ENCODE peak calls at places on chromosomes 2 and 18, in four cellular contexts. One of them, this sample, is unnamed.

GRCh38 chr2:207511851-207512250 is 17.9 kb upstream of the CREB1 start:
- DNase-seq in K562: no peak
- DNase-seq in GM12878: no peak
- DNase-seq in WTC11: no peak
- DNase-seq in this sample: no peak

GRCh38 chr2:50840346-50841124 is 191.4 kb downstream of the NRXN1 start:
- DNase-seq in GM12878: no peak
- DNase-seq in WTC11: no peak
- DNase-seq in K562: no peak
- DNase-seq in this sample: no peak

GRCh38 chr2:181943411-181944124 is 42.1 kb upstream of the PPP1R1C start:
- DNase-seq in K562: no peak
- DNase-seq in WTC11: no peak
- DNase-seq in GM12878: no peak
- DNase-seq in this sample: no peak

GRCh38 chr2:159168707-159169106 is 117.8 kb downstream of the WDSUB1 start:
- DNase-seq in WTC11: no peak
- DNase-seq in K562: no peak
- DNase-seq in GM12878: no peak
- DNase-seq in this sample: no peak

GRCh38 chr2:235990344-235990743 is 177.8 kb downstream of the GBX2 start:
- DNase-seq in WTC11: no peak
- DNase-seq in K562: no peak
- DNase-seq in GM12878: no peak
- DNase-seq in this sample: no peak

GRCh38 chr2:153872311-153873061 is 764 bp downstream of the GALNT13 start:
- DNase-seq in K562: no peak
- DNase-seq in GM12878: no peak
- DNase-seq in WTC11: peak
- DNase-seq in this sample: no peak

GRCh38 chr2:195322324-195322723 is 334.7 kb upstream of the SLC39A10 start:
- DNase-seq in WTC11: no peak
- DNase-seq in GM12878: no peak
- DNase-seq in K562: peak
- DNase-seq in this sample: no peak

GRCh38 chr2:54565551-54565950 is 109.4 kb downstream of the SPTBN1 start:
- DNase-seq in WTC11: no peak
- DNase-seq in K562: no peak
- DNase-seq in GM12878: no peak
- DNase-seq in this sample: no peak

GRCh38 chr18:3321133-3321812 is 59.3 kb downstream of the MYL12B start:
- DNase-seq in K562: peak
- DNase-seq in GM12878: no peak
- DNase-seq in WTC11: no peak
- DNase-seq in this sample: no peak
- TF ChIP-seq NR2C2 in K562: no peak
- TF ChIP-seq NR2C2 in GM12878: no peak
- TF ChIP-seq NR2C2 in WTC11: no peak
- TF ChIP-seq NR2C2 in this sample: no peak

GRCh38 chr2:25333981-25334380 is 7.7 kb downstream of the DNMT3A start:
- DNase-seq in GM12878: no peak
- DNase-seq in WTC11: no peak
- DNase-seq in K562: no peak
- DNase-seq in this sample: no peak
- TF ChIP-seq NR2C2 in GM12878: no peak
- TF ChIP-seq NR2C2 in WTC11: no peak
- TF ChIP-seq NR2C2 in K562: no peak
- TF ChIP-seq NR2C2 in this sample: no peak

GRCh38 chr2:144510206-144510991 is 9.5 kb downstream of the ZEB2 start:
- DNase-seq in GM12878: peak
- DNase-seq in WTC11: peak
- DNase-seq in K562: no peak
- DNase-seq in this sample: peak
- TF ChIP-seq NR2C2 in GM12878: no peak
- TF ChIP-seq NR2C2 in WTC11: no peak
- TF ChIP-seq NR2C2 in K562: no peak
- TF ChIP-seq NR2C2 in this sample: no peak

DNA sequence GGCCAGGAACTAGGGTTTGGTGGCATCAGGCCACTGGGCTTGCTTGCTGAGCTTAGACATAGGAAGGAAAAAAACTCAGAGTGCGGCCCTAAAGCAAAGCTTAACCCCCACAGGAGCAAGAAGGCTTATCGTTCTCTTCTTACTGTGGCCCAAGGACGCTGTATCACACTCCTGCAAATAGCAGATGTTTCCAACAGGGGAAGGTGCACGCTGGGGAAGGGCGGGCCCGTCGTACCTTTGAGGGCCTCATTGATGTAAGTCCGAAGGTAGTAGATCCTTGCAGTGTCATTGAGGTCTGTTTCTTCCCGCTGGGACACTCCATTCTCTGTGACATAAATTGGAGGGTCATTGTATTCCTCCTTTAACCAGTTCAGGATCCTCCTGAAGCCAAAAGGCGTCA is 46.6 kb downstream of the LCT start:
- DNase-seq in K562: peak
- DNase-seq in GM12878: no peak
- DNase-seq in WTC11: no peak
- DNase-seq in this sample: no peak
- TF ChIP-seq NR2C2 in K562: no peak
- TF ChIP-seq NR2C2 in GM12878: no peak
- TF ChIP-seq NR2C2 in WTC11: no peak
- TF ChIP-seq NR2C2 in this sample: no peak

GRCh38 chr2:45575881-45576280 is 35.2 kb downstream of the SRBD1 start:
- DNase-seq in WTC11: no peak
- DNase-seq in K562: no peak
- DNase-seq in GM12878: no peak
- DNase-seq in this sample: no peak

GRCh38 chr2:45577426-45577825 is 33.6 kb downstream of the SRBD1 start:
- DNase-seq in WTC11: no peak
- DNase-seq in K562: no peak
- DNase-seq in GM12878: no peak
- DNase-seq in this sample: no peak

GRCh38 chr2:45572979-45573378 is 38.1 kb downstream of the SRBD1 start:
- DNase-seq in K562: no peak
- DNase-seq in WTC11: no peak
- DNase-seq in GM12878: no peak
- DNase-seq in this sample: no peak

GRCh38 chr2:45582522-45582921 is 28.5 kb downstream of the SRBD1 start:
- DNase-seq in GM12878: no peak
- DNase-seq in K562: no peak
- DNase-seq in WTC11: no peak
- DNase-seq in this sample: no peak

GRCh38 chr2:45578056-45578843 is 32.8 kb downstream of the SRBD1 start:
- DNase-seq in K562: peak
- DNase-seq in WTC11: peak
- DNase-seq in GM12878: no peak
- DNase-seq in this sample: peak
- TF ChIP-seq NR2C2 in K562: peak
- TF ChIP-seq NR2C2 in WTC11: no peak
- TF ChIP-seq NR2C2 in GM12878: no peak
- TF ChIP-seq NR2C2 in this sample: peak

DNA sequence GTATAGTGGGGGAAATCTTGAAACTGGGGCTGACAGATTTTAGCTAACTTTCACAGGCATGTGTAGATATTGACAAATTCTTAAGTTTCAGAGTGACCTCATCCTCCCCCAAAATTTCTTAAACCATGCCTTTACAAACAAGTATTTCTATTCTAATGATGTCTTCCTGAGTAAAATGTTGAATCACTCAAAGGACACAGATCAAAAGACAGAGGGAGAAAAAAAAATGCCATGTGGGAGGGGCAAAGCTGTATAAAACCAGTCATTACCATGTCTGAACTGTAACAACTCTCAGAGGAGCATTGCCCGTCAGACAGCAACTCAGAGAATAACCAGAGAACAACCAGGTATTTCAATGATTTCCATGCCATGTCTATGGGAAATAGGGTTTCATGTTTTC is at the start of gene SERPINB2:
- DNase-seq in WTC11: no peak
- DNase-seq in K562: no peak
- DNase-seq in GM12878: no peak
- DNase-seq in this sample: no peak
- TF ChIP-seq NR2C2 in WTC11: no peak
- TF ChIP-seq NR2C2 in K562: no peak
- TF ChIP-seq NR2C2 in GM12878: no peak
- TF ChIP-seq NR2C2 in this sample: no peak

GRCh38 chr2:10278029-10278762 is 24.5 kb upstream of the HPCAL1 start:
- DNase-seq in WTC11: no peak
- DNase-seq in GM12878: no peak
- DNase-seq in K562: peak
- DNase-seq in this sample: peak

GRCh38 chr2:10278763-10279471 is 23.8 kb upstream of the HPCAL1 start:
- DNase-seq in GM12878: no peak
- DNase-seq in WTC11: no peak
- DNase-seq in K562: peak
- DNase-seq in this sample: no peak

GRCh38 chr2:10277293-10278028 is 25.2 kb upstream of the HPCAL1 start:
- DNase-seq in WTC11: no peak
- DNase-seq in K562: no peak
- DNase-seq in GM12878: no peak
- DNase-seq in this sample: no peak

GRCh38 chr2:10274983-10275802 is 27.5 kb upstream of the HPCAL1 start:
- DNase-seq in K562: no peak
- DNase-seq in GM12878: no peak
- DNase-seq in WTC11: no peak
- DNase-seq in this sample: no peak

DNA sequence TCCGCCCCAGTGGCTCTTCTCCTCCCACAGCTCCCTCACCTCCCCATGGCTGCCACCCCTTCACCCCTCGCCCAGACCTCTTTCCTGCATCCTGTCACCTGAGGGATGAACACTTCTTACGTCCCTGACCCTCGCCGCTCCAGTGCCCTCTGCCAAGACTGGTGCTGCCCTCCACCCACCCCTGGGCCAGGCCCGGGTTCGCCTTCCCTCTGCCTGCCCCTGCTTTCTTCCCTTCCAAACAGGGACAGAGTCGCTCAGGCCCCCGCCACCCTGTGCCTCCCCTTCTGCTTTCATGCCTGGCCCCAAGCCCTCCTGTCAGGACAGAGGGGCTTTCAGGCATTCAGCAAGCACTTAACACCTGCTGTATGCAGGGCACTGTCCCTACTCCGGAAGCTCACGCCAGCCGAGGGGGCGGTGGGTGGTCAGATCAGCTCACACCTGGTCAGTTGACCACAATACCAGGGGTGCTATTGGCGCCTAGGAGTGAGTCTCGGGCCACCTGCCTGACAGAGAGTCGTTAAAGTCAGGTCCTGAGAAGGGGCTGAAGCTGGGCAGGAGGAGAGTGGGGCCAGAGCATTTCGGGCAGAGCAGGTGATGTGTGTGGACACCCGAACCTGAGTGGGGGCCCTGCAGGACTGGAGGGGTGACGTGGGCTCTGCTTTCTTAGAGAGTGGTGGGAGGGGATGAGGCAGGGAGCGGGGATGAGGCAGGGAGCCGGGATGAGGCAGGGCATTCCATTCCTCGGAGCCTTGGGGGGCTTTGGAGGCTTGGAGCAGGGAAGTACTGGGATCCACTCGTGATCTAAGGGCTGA is 26.0 kb upstream of the HPCAL1 start:
- DNase-seq in K562: no peak
- DNase-seq in GM12878: no peak
- DNase-seq in WTC11: no peak
- DNase-seq in this sample: no peak
- TF ChIP-seq NR2C2 in K562: no peak
- TF ChIP-seq NR2C2 in GM12878: no peak
- TF ChIP-seq NR2C2 in WTC11: no peak
- TF ChIP-seq NR2C2 in this sample: no peak

DNA sequence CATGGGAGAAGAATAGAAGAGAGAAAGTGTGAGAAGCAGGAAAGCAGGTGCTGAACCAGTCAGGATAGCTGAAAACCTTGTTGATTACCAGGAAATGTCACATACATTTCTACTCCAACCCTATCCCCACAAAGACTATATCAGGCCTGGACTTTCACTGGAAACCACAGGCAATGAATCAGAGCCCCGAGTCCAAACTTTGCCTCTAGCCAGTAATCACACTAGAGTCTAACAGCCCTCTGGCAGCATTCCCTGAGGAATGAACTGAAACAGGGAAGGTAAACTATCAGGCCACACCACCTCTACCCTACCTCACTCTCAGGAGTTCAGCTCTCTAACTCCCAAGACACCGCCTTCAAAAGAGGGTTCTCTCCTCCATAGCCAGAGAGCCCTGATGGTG is 18.7 kb upstream of the IHH start:
- DNase-seq in K562: no peak
- DNase-seq in GM12878: no peak
- DNase-seq in WTC11: no peak
- DNase-seq in this sample: no peak
- TF ChIP-seq NR2C2 in K562: no peak
- TF ChIP-seq NR2C2 in GM12878: no peak
- TF ChIP-seq NR2C2 in WTC11: no peak
- TF ChIP-seq NR2C2 in this sample: no peak

This sample was measured in HepG2.